ENCODE peak calls at places on chromosome 3, in nine cellular contexts. M is spleen; A is right cardiac atrium; J is neuronal stem cell; R is CD4-positive, alpha-beta memory T cell; B is ascending aorta; U is effector memory CD4-positive, alpha-beta T cell; W is CD8-positive, alpha-beta T cell; O is cardiac muscle cell. F is an unnamed sample.

GRCh38 chr3:169861871-169862270 is 7.9 kb downstream of the LRRC31 start:
- DNase-seq in B (no peak), J (no peak), M (no peak), R (no peak), W (no peak), A (no peak), U (no peak), O (no peak), F (no peak)

GRCh38 chr3:28218071-28218916 is 23.1 kb upstream of the CMC1 start:
- DNase-seq in M (no peak), R (no peak), W (no peak), B (no peak), O (no peak), A (no peak), J (no peak), U (no peak), F (no peak)

GRCh38 chr3:14329116-14329830 is 73.1 kb upstream of the SLC6A6 start:
- DNase-seq in B (no peak), R (no peak), O (no peak), J (peak), A (no peak), W (no peak), U (no peak), M (peak), F (no peak)

GRCh38 chr3:9280477-9281219 is 31.2 kb upstream of the SRGAP3 start:
- DNase-seq in B (no peak), J (peak), A (no peak), M (no peak), R (no peak), U (no peak), W (no peak), O (peak), F (no peak)

GRCh38 chr3:129699199-129699598 is 92.7 kb upstream of the PLXND1 start:
- DNase-seq in J (no peak), A (no peak), M (no peak), U (no peak), W (no peak), B (no peak), R (no peak), O (no peak), F (no peak)

GRCh38 chr3:105327662-105328337 is 38.9 kb upstream of the ALCAM start:
- DNase-seq in A (no peak), R (no peak), J (no peak), O (no peak), M (no peak), W (no peak), U (no peak), B (no peak), F (no peak)

GRCh38 chr3:23099677-23100076 is 103.5 kb upstream of the UBE2E2 start:
- DNase-seq in A (no peak), W (no peak), R (no peak), O (no peak), M (no peak), J (no peak), B (no peak), U (no peak), F (no peak)

GRCh38 chr3:108234387-108234957 is 12.2 kb upstream of the IFT57 start:
- DNase-seq in A (no peak), R (no peak), J (no peak), B (no peak), U (no peak), W (no peak), O (no peak), M (no peak), F (no peak)

GRCh38 chr3:138944136-138944658 is 2.7 kb downstream of the FOXL2 start:
- DNase-seq in W (no peak), R (no peak), J (no peak), A (no peak), B (no peak), M (peak), O (no peak), U (no peak), F (no peak)

GRCh38 chr3:32500225-32500624 is 2.4 kb downstream of the CMTM6 start:
- DNase-seq in O (no peak), U (no peak), B (no peak), W (no peak), J (no peak), R (no peak), A (no peak), M (no peak), F (no peak)

GRCh38 chr3:174937488-174937887 is 78.4 kb downstream of the NAALADL2 start:
- DNase-seq in J (no peak), B (no peak), W (no peak), U (no peak), A (no peak), O (no peak), R (no peak), M (no peak), F (no peak)

GRCh38 chr3:151283907-151284461 is 5.6 kb upstream of the P2RY14 start:
- DNase-seq in W (no peak), A (peak), O (peak), M (no peak), J (no peak), B (no peak), U (no peak), R (peak), F (no peak)

GRCh38 chr3:116188231-116188785 is 257.0 kb downstream of the LSAMP start:
- DNase-seq in R (no peak), W (no peak), O (no peak), U (no peak), A (no peak), M (no peak), B (no peak), J (no peak), F (no peak)

GRCh38 chr3:877001-877400 is 215.8 kb upstream of the CNTN6 start:
- DNase-seq in R (no peak), A (no peak), B (no peak), O (no peak), J (no peak), U (no peak), M (no peak), W (no peak), F (no peak)

GRCh38 chr3:167941234-167941995 is 154.3 kb downstream of the GOLIM4 start:
- DNase-seq in W (no peak), U (no peak), R (no peak), M (no peak), J (no peak), A (no peak), O (peak), B (peak), F (no peak)

GRCh38 chr3:155568295-155568694 is 176.6 kb downstream of the PLCH1 start:
- DNase-seq in R (no peak), U (no peak), A (no peak), O (no peak), J (no peak), B (no peak), M (no peak), W (no peak), F (no peak)

GRCh38 chr3:144521131-144521530 is 549.5 kb downstream of the DIPK2A start:
- DNase-seq in W (no peak), M (no peak), B (no peak), U (no peak), O (no peak), A (no peak), J (no peak), R (no peak), F (no peak)

GRCh38 chr3:144516029-144516428 is 544.4 kb downstream of the DIPK2A start:
- DNase-seq in A (no peak), M (no peak), B (no peak), R (no peak), O (no peak), J (no peak), W (no peak), U (no peak), F (no peak)
- H3K27ac ChIP-seq in A (no peak), M (no peak), B (no peak), R (no peak), O (no peak), J (no peak), W (no peak), U (no peak), F (no peak)

GRCh38 chr3:10437272-10437994 is 68.0 kb downstream of the ATP2B2 start:
- DNase-seq in B (no peak), M (peak), U (peak), R (peak), J (no peak), W (peak), O (peak), A (no peak), F (no peak)
- H3K27ac ChIP-seq in B (no peak), M (peak), U (no peak), R (no peak), J (no peak), W (no peak), O (peak), A (no peak), F (no peak)

GRCh38 chr3:157051625-157052024 is 108.3 kb downstream of the CCNL1 start:
- DNase-seq in B (no peak), W (no peak), U (no peak), M (no peak), J (no peak), R (no peak), O (no peak), A (no peak), F (no peak)

GRCh38 chr3:157045238-157045860 is 114.6 kb downstream of the CCNL1 start:
- DNase-seq in B (no peak), R (no peak), U (no peak), W (no peak), M (no peak), J (no peak), A (no peak), O (peak), F (no peak)

GRCh38 chr3:157051055-157051454 is 108.9 kb downstream of the CCNL1 start:
- DNase-seq in U (no peak), J (no peak), A (no peak), R (no peak), O (no peak), W (no peak), B (no peak), M (no peak), F (no peak)

GRCh38 chr3:157042226-157042625 is 117.7 kb downstream of the CCNL1 start:
- DNase-seq in R (no peak), M (no peak), J (no peak), O (no peak), W (no peak), B (no peak), U (no peak), A (no peak), F (no peak)

DNA sequence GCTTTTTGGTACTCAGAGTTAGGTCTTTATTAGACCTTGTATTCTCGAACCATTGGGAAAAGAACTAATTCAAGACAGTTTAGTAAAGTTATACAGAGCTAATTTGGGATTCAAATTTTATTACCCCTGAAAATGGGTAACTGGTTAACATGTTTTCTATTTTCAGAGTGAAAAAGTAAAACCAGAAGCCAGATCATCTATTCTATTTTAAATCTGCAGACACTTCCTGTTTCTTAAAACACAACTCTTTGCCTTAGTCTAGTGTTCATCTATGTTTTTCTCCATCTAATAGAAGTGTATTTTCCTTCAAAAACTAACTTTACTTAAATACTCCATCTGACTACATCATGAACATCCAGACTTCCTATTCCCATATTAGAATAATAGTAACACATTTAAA is 113.4 kb downstream of the CCNL1 start:
- DNase-seq in B (no peak), J (no peak), M (no peak), A (no peak), W (no peak), U (no peak), O (no peak), R (no peak), F (no peak)
- H3K27ac ChIP-seq in B (no peak), J (no peak), M (no peak), A (no peak), W (no peak), U (no peak), O (no peak), R (no peak), F (no peak)

GRCh38 chr3:58198362-58198761 is 12.4 kb downstream of the DNASE1L3 start:
- DNase-seq in R (no peak), A (no peak), J (no peak), U (no peak), M (no peak), B (no peak), W (no peak), O (peak), F (no peak)
- H3K27ac ChIP-seq in R (no peak), A (peak), J (no peak), U (no peak), M (peak), B (no peak), W (no peak), O (no peak), F (peak)

GRCh38 chr3:11199902-11200678 is 45.8 kb downstream of the HRH1 start:
- DNase-seq in B (no peak), O (no peak), M (no peak), R (no peak), J (no peak), A (no peak), U (no peak), W (no peak), F (no peak)
- H3K27ac ChIP-seq in B (peak), O (no peak), M (no peak), R (no peak), J (no peak), A (no peak), U (no peak), W (no peak), F (no peak)

GRCh38 chr3:122816587-122816986 is 21.7 kb downstream of the SLC49A4 start:
- DNase-seq in W (no peak), R (no peak), B (no peak), O (no peak), U (no peak), A (no peak), M (no peak), J (no peak), F (no peak)
- H3K27ac ChIP-seq in W (no peak), R (no peak), B (no peak), O (no peak), U (no peak), A (no peak), M (no peak), J (no peak), F (no peak)

DNA sequence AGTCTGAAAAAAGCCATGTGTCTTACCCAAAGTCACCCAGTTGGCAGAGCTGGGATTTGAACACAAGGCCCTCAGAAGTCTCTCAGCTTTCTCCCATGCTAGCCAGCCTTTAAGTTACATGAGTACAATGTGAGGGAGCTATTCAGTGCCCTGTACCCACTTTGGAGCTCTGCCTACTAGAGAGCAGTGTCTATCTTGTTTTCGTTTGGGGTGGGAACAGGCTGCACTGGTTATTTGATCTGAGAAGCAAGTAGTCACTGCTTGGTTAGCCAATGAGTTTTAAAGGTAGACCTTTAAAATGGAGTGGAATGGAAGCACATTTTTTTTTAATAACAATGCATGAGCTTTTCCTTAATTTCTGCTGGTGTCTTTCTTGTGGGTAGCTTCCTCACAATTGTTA is 231.1 kb upstream of the BHLHE40 start:
- DNase-seq in R (no peak), O (no peak), B (no peak), J (no peak), A (no peak), W (no peak), U (no peak), M (no peak), F (no peak)
- H3K27ac ChIP-seq in R (no peak), O (no peak), B (no peak), J (no peak), A (no peak), W (no peak), U (no peak), M (no peak), F (peak)

DNA sequence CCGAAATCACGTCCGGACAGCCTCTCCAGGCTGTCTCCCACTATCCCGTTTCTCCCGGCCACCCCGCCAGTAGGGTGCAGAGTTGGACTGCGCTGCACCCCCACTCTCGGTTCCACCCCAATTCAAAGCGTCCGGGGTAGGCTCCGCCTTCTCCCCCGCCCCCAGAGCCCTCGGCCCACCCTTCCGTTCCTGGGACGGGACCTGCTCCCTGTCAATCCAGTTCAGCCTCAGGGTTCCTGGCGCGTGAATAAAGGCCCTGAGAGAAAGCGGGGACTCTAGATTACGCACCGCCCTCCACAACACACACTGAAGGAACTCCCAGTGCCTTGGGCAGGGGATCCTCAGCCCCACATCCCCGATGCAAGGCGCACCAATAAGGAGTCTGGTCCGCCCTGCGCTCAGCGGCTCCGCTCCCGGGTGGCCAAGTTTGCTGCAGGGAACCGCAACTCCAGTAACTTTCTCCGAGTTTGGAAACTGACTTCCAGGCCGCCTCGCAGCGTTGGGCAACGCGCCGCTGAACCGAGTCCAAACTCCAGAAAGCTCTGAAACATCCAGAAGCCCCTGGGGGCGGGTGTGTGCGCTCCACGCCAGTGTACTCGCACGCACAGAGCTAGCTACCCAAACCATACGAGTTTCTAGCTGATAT is 1.9 kb downstream of the ADAMTS9 start:
- DNase-seq in W (no peak), R (no peak), M (peak), B (peak), O (peak), A (peak), J (peak), U (no peak), F (peak)
- H3K27ac ChIP-seq in W (no peak), R (no peak), M (peak), B (peak), O (peak), A (peak), J (peak), U (no peak), F (peak)

GRCh38 chr3:12483872-12484197 is 445 bp upstream of the TSEN2 start:
- DNase-seq in M (peak), J (no peak), B (no peak), A (peak), O (no peak), U (no peak), R (no peak), W (no peak), F (no peak)

GRCh38 chr3:12486001-12486400 is 1.7 kb downstream of the TSEN2 start:
- DNase-seq in R (no peak), M (no peak), W (no peak), J (no peak), A (no peak), U (no peak), O (no peak), B (no peak), F (no peak)

GRCh38 chr3:12484983-12485327 is 675 bp downstream of the TSEN2 start:
- DNase-seq in M (no peak), J (no peak), W (no peak), A (no peak), U (no peak), R (no peak), B (no peak), O (no peak), F (no peak)

GRCh38 chr3:12483364-12483763 is 916 bp upstream of the TSEN2 start:
- DNase-seq in O (peak), U (no peak), A (no peak), R (no peak), B (no peak), W (no peak), M (no peak), J (no peak), F (no peak)

GRCh38 chr3:12484198-12484982 is at the start of gene TSEN2:
- DNase-seq in O (peak), J (peak), U (peak), M (peak), R (peak), W (peak), A (peak), B (peak), F (peak)
- H3K27ac ChIP-seq in O (peak), J (peak), U (peak), M (peak), R (peak), W (peak), A (peak), B (peak), F (peak)

GRCh38 chr3:124514681-124515080 is 215.6 kb upstream of the UMPS start:
- DNase-seq in M (no peak), O (no peak), J (no peak), U (no peak), W (no peak), A (no peak), R (no peak), B (no peak), F (no peak)
- H3K27ac ChIP-seq in M (no peak), O (no peak), J (no peak), U (no peak), W (no peak), A (no peak), R (no peak), B (no peak), F (peak)